ENCODE peak calls at places on chromosomes 1 and 21, in ten cellular contexts. S is EL, F is fibroblast of the conjunctiva, Y is pancreas, P is dorsolateral prefrontal cortex, V is T-cell, N is natural killer cell, G is NCI-H345, K is neural crest cell, E is left lobe of liver. I is an unnamed sample.

GRCh38 chr1:19909392-19909791 is 14.0 kb downstream of the PLA2G2E start:
- DNase-seq in G (no peak), F (no peak), V (no peak), P (no peak), N (no peak), E (no peak), S (no peak), K (no peak), Y (no peak), I (no peak)

GRCh38 chr1:173148971-173149370 is 58.2 kb downstream of the TNFSF4 start:
- DNase-seq in V (no peak), G (no peak), Y (no peak), N (no peak), S (no peak), E (no peak), P (no peak), K (no peak), F (no peak), I (no peak)

GRCh38 chr1:41613646-41614592 is 129.4 kb upstream of the EDN2 start:
- DNase-seq in Y (no peak), P (no peak), G (no peak), F (peak; percentile 24), N (no peak), K (no peak), V (no peak), S (peak; percentile 79), E (no peak), I (no peak)

GRCh38 chr1:155002479-155003226 is at the start of gene ZBTB7B:
- DNase-seq in S (peak; percentile 51), F (no peak), V (no peak), N (no peak), G (no peak), K (no peak), P (no peak), Y (no peak), E (peak; percentile 63), I (no peak)

GRCh38 chr21:44686843-44687561 is 5.0 kb upstream of the KRTAP12-1 start:
- DNase-seq in V (no peak), E (no peak), N (no peak), P (no peak), S (no peak), Y (no peak), F (no peak), G (peak; percentile 48), K (no peak), I (no peak)

GRCh38 chr1:165424454-165425283 is 20.3 kb downstream of the RXRG start:
- DNase-seq in F (no peak), K (no peak), G (no peak), V (no peak), E (peak; percentile 53), Y (no peak), P (no peak), N (no peak), S (no peak), I (no peak)

GRCh38 chr1:203320546-203321272 is 15.4 kb downstream of the BTG2 start:
- DNase-seq in N (peak; percentile 37), Y (peak; percentile 88), E (no peak), S (peak; percentile 33), P (no peak), V (peak; percentile 85), G (peak; percentile 92), F (no peak), K (no peak), I (peak; percentile 75)

GRCh38 chr1:41510531-41511238 is 26.2 kb upstream of the EDN2 start:
- DNase-seq in V (no peak), Y (peak; percentile 59), N (no peak), P (no peak), G (no peak), E (no peak), K (no peak), F (no peak), S (no peak), I (no peak)